ENCODE peak calls at places on chromosomes 12 and 14, in seven cellular contexts. One of them, this sample, is unnamed.

GRCh38 chr12:49008943-49009342 is 9.6 kb downstream of the PRKAG1 start:
- DNase-seq in heart right ventricle: no peak
- DNase-seq in AG20443: no peak
- DNase-seq in activated naive CD8-positive, alpha-beta T cell treated with anti-CD3 and anti-CD28 coated beads, Interleukin-2, amount 50 U/mL, for 16 hours: no peak
- DNase-seq in NCI-H460: no peak
- DNase-seq in NCI-H2029 treated with DMSO at 0.1 percent for 48 hours: no peak
- DNase-seq in mesenchymal stem cell: no peak
- DNase-seq in this sample: no peak

GRCh38 chr12:28107679-28108078 is 82.6 kb upstream of the CCDC91 start:
- DNase-seq in heart right ventricle: no peak
- DNase-seq in NCI-H460: no peak
- DNase-seq in activated naive CD8-positive, alpha-beta T cell treated with anti-CD3 and anti-CD28 coated beads, Interleukin-2, amount 50 U/mL, for 16 hours: no peak
- DNase-seq in NCI-H2029 treated with DMSO at 0.1 percent for 48 hours: no peak
- DNase-seq in mesenchymal stem cell: no peak
- DNase-seq in AG20443: no peak
- DNase-seq in this sample: no peak

GRCh38 chr12:68428724-68429580 is 96.8 kb upstream of the MDM1 start:
- DNase-seq in heart right ventricle: no peak
- DNase-seq in NCI-H2029 treated with DMSO at 0.1 percent for 48 hours: no peak
- DNase-seq in AG20443: peak
- DNase-seq in activated naive CD8-positive, alpha-beta T cell treated with anti-CD3 and anti-CD28 coated beads, Interleukin-2, amount 50 U/mL, for 16 hours: no peak
- DNase-seq in NCI-H460: no peak
- DNase-seq in mesenchymal stem cell: peak
- DNase-seq in this sample: no peak

GRCh38 chr12:29024117-29024516 is 125.0 kb upstream of the FAR2 start:
- DNase-seq in mesenchymal stem cell: no peak
- DNase-seq in NCI-H460: no peak
- DNase-seq in heart right ventricle: no peak
- DNase-seq in NCI-H2029 treated with DMSO at 0.1 percent for 48 hours: no peak
- DNase-seq in AG20443: peak
- DNase-seq in activated naive CD8-positive, alpha-beta T cell treated with anti-CD3 and anti-CD28 coated beads, Interleukin-2, amount 50 U/mL, for 16 hours: no peak
- DNase-seq in this sample: no peak

GRCh38 chr12:51868821-51869489 is 18.9 kb upstream of the ANKRD33 start:
- DNase-seq in mesenchymal stem cell: peak
- DNase-seq in activated naive CD8-positive, alpha-beta T cell treated with anti-CD3 and anti-CD28 coated beads, Interleukin-2, amount 50 U/mL, for 16 hours: no peak
- DNase-seq in heart right ventricle: no peak
- DNase-seq in NCI-H460: no peak
- DNase-seq in NCI-H2029 treated with DMSO at 0.1 percent for 48 hours: no peak
- DNase-seq in AG20443: peak
- DNase-seq in this sample: no peak

GRCh38 chr12:55037349-55037748 is 17.6 kb downstream of the NEUROD4 start:
- DNase-seq in mesenchymal stem cell: no peak
- DNase-seq in NCI-H460: no peak
- DNase-seq in heart right ventricle: no peak
- DNase-seq in AG20443: no peak
- DNase-seq in activated naive CD8-positive, alpha-beta T cell treated with anti-CD3 and anti-CD28 coated beads, Interleukin-2, amount 50 U/mL, for 16 hours: no peak
- DNase-seq in NCI-H2029 treated with DMSO at 0.1 percent for 48 hours: no peak
- DNase-seq in this sample: no peak

GRCh38 chr14:34461334-34462131 is 507 bp downstream of the SPTSSA start:
- DNase-seq in NCI-H460: no peak
- DNase-seq in AG20443: peak
- DNase-seq in NCI-H2029 treated with DMSO at 0.1 percent for 48 hours: peak
- DNase-seq in mesenchymal stem cell: peak
- DNase-seq in activated naive CD8-positive, alpha-beta T cell treated with anti-CD3 and anti-CD28 coated beads, Interleukin-2, amount 50 U/mL, for 16 hours: no peak
- DNase-seq in heart right ventricle: peak
- DNase-seq in this sample: peak

GRCh38 chr12:108129017-108129812 is at the start of gene WSCD2:
- DNase-seq in activated naive CD8-positive, alpha-beta T cell treated with anti-CD3 and anti-CD28 coated beads, Interleukin-2, amount 50 U/mL, for 16 hours: no peak
- DNase-seq in heart right ventricle: peak
- DNase-seq in NCI-H460: peak
- DNase-seq in AG20443: peak
- DNase-seq in NCI-H2029 treated with DMSO at 0.1 percent for 48 hours: no peak
- DNase-seq in mesenchymal stem cell: peak
- DNase-seq in this sample: no peak

GRCh38 chr14:100193417-100194357 is 34.2 kb upstream of the DEGS2 start:
- DNase-seq in AG20443: no peak
- DNase-seq in heart right ventricle: no peak
- DNase-seq in NCI-H460: peak
- DNase-seq in activated naive CD8-positive, alpha-beta T cell treated with anti-CD3 and anti-CD28 coated beads, Interleukin-2, amount 50 U/mL, for 16 hours: no peak
- DNase-seq in NCI-H2029 treated with DMSO at 0.1 percent for 48 hours: no peak
- DNase-seq in mesenchymal stem cell: no peak
- DNase-seq in this sample: no peak

GRCh38 chr14:46344327-46344937 is 307.1 kb downstream of the RPL10L start:
- DNase-seq in heart right ventricle: no peak
- DNase-seq in AG20443: no peak
- DNase-seq in mesenchymal stem cell: peak
- DNase-seq in NCI-H2029 treated with DMSO at 0.1 percent for 48 hours: peak
- DNase-seq in activated naive CD8-positive, alpha-beta T cell treated with anti-CD3 and anti-CD28 coated beads, Interleukin-2, amount 50 U/mL, for 16 hours: no peak
- DNase-seq in NCI-H460: peak
- DNase-seq in this sample: peak

GRCh38 chr12:49098035-49098451 is 3.4 kb upstream of the DHH start:
- DNase-seq in NCI-H460: peak
- DNase-seq in AG20443: peak
- DNase-seq in mesenchymal stem cell: peak
- DNase-seq in NCI-H2029 treated with DMSO at 0.1 percent for 48 hours: peak
- DNase-seq in activated naive CD8-positive, alpha-beta T cell treated with anti-CD3 and anti-CD28 coated beads, Interleukin-2, amount 50 U/mL, for 16 hours: peak
- DNase-seq in heart right ventricle: no peak
- DNase-seq in this sample: peak

GRCh38 chr14:24913026-24913425 is 136.9 kb downstream of the STXBP6 start:
- DNase-seq in NCI-H2029 treated with DMSO at 0.1 percent for 48 hours: no peak
- DNase-seq in mesenchymal stem cell: no peak
- DNase-seq in activated naive CD8-positive, alpha-beta T cell treated with anti-CD3 and anti-CD28 coated beads, Interleukin-2, amount 50 U/mL, for 16 hours: no peak
- DNase-seq in NCI-H460: no peak
- DNase-seq in heart right ventricle: no peak
- DNase-seq in AG20443: no peak
- DNase-seq in this sample: no peak

GRCh38 chr12:37546206-37546605 is 770.4 kb upstream of the ALG10B start:
- DNase-seq in activated naive CD8-positive, alpha-beta T cell treated with anti-CD3 and anti-CD28 coated beads, Interleukin-2, amount 50 U/mL, for 16 hours: no peak
- DNase-seq in NCI-H2029 treated with DMSO at 0.1 percent for 48 hours: no peak
- DNase-seq in heart right ventricle: no peak
- DNase-seq in mesenchymal stem cell: no peak
- DNase-seq in NCI-H460: no peak
- DNase-seq in AG20443: no peak
- DNase-seq in this sample: no peak

GRCh38 chr14:77158175-77158908 is 16.8 kb upstream of the ZDHHC22 start:
- DNase-seq in NCI-H460: peak
- DNase-seq in AG20443: peak
- DNase-seq in activated naive CD8-positive, alpha-beta T cell treated with anti-CD3 and anti-CD28 coated beads, Interleukin-2, amount 50 U/mL, for 16 hours: no peak
- DNase-seq in mesenchymal stem cell: peak
- DNase-seq in NCI-H2029 treated with DMSO at 0.1 percent for 48 hours: no peak
- DNase-seq in heart right ventricle: peak
- DNase-seq in this sample: peak

GRCh38 chr12:47267571-47267970 is 187.8 kb upstream of the AMIGO2 start:
- DNase-seq in AG20443: peak
- DNase-seq in mesenchymal stem cell: no peak
- DNase-seq in NCI-H2029 treated with DMSO at 0.1 percent for 48 hours: no peak
- DNase-seq in activated naive CD8-positive, alpha-beta T cell treated with anti-CD3 and anti-CD28 coated beads, Interleukin-2, amount 50 U/mL, for 16 hours: no peak
- DNase-seq in NCI-H460: no peak
- DNase-seq in heart right ventricle: no peak
- DNase-seq in this sample: no peak

GRCh38 chr14:41037388-41037787 is 569.3 kb upstream of the LRFN5 start:
- DNase-seq in mesenchymal stem cell: no peak
- DNase-seq in NCI-H2029 treated with DMSO at 0.1 percent for 48 hours: no peak
- DNase-seq in activated naive CD8-positive, alpha-beta T cell treated with anti-CD3 and anti-CD28 coated beads, Interleukin-2, amount 50 U/mL, for 16 hours: no peak
- DNase-seq in NCI-H460: no peak
- DNase-seq in AG20443: no peak
- DNase-seq in heart right ventricle: no peak
- DNase-seq in this sample: no peak

GRCh38 chr14:60079723-60080122 is 12.0 kb upstream of the PCNX4 start:
- DNase-seq in AG20443: no peak
- DNase-seq in heart right ventricle: no peak
- DNase-seq in NCI-H460: no peak
- DNase-seq in activated naive CD8-positive, alpha-beta T cell treated with anti-CD3 and anti-CD28 coated beads, Interleukin-2, amount 50 U/mL, for 16 hours: no peak
- DNase-seq in mesenchymal stem cell: peak
- DNase-seq in NCI-H2029 treated with DMSO at 0.1 percent for 48 hours: no peak
- DNase-seq in this sample: no peak